ENCODE peak calls at places on chromosomes 7 and 10, in ten cellular contexts. One of them, this sample, is unnamed.
A peak's percentile ranks its signal among the peaks of the same experiment; 100 is the strongest.

GRCh38 chr7:103240806-103241205 is 56.4 kb upstream of the PMPCB start:
- DNase-seq in left ventricle myocardium inferior: no peak
- DNase-seq in heart right ventricle: no peak
- DNase-seq in spleen: no peak
- DNase-seq in K562: no peak
- DNase-seq in endodermal cell: no peak
- DNase-seq in pancreas: peak; percentile 64
- DNase-seq in CD8-positive, alpha-beta T cell: no peak
- DNase-seq in A549: no peak
- DNase-seq in MM.1S: no peak
- DNase-seq in this sample: no peak

GRCh38 chr7:130231792-130232191 is 24.1 kb downstream of the SSMEM1 start:
- DNase-seq in left ventricle myocardium inferior: no peak
- DNase-seq in heart right ventricle: no peak
- DNase-seq in spleen: no peak
- DNase-seq in K562: no peak
- DNase-seq in endodermal cell: no peak
- DNase-seq in pancreas: no peak
- DNase-seq in CD8-positive, alpha-beta T cell: no peak
- DNase-seq in A549: no peak
- DNase-seq in MM.1S: no peak
- DNase-seq in this sample: no peak

GRCh38 chr10:23034790-23035189 is 60.6 kb upstream of the MSRB2 start:
- DNase-seq in left ventricle myocardium inferior: no peak
- DNase-seq in heart right ventricle: no peak
- DNase-seq in spleen: no peak
- DNase-seq in K562: no peak
- DNase-seq in endodermal cell: no peak
- DNase-seq in pancreas: no peak
- DNase-seq in CD8-positive, alpha-beta T cell: no peak
- DNase-seq in A549: no peak
- DNase-seq in MM.1S: no peak
- DNase-seq in this sample: no peak

GRCh38 chr10:80268266-80268665 is 21.2 kb downstream of the MAT1A start:
- DNase-seq in left ventricle myocardium inferior: no peak
- DNase-seq in heart right ventricle: no peak
- DNase-seq in spleen: no peak
- DNase-seq in K562: no peak
- DNase-seq in endodermal cell: no peak
- DNase-seq in pancreas: no peak
- DNase-seq in CD8-positive, alpha-beta T cell: no peak
- DNase-seq in A549: no peak
- DNase-seq in MM.1S: no peak
- DNase-seq in this sample: no peak

GRCh38 chr7:98210513-98211220 is 572 bp upstream of the BHLHA15 start:
- DNase-seq in left ventricle myocardium inferior: no peak
- DNase-seq in heart right ventricle: no peak
- DNase-seq in spleen: peak; percentile 75
- DNase-seq in K562: no peak
- DNase-seq in endodermal cell: peak; percentile 85
- DNase-seq in pancreas: peak; percentile 62
- DNase-seq in CD8-positive, alpha-beta T cell: no peak
- DNase-seq in A549: no peak
- DNase-seq in MM.1S: no peak
- DNase-seq in this sample: peak; percentile 21

GRCh38 chr10:84097787-84098353 is 41.4 kb upstream of the GHITM start:
- DNase-seq in left ventricle myocardium inferior: no peak
- DNase-seq in heart right ventricle: no peak
- DNase-seq in spleen: no peak
- DNase-seq in K562: no peak
- DNase-seq in endodermal cell: no peak
- DNase-seq in pancreas: no peak
- DNase-seq in CD8-positive, alpha-beta T cell: no peak
- DNase-seq in A549: peak; percentile 8
- DNase-seq in MM.1S: peak; percentile 19
- DNase-seq in this sample: no peak

GRCh38 chr7:101164071-101164840 is 1.1 kb downstream of the VGF start:
- DNase-seq in left ventricle myocardium inferior: no peak
- DNase-seq in heart right ventricle: peak; percentile 29
- DNase-seq in spleen: peak; percentile 76
- DNase-seq in K562: no peak
- DNase-seq in endodermal cell: peak; percentile 93
- DNase-seq in pancreas: no peak
- DNase-seq in CD8-positive, alpha-beta T cell: no peak
- DNase-seq in A549: peak; percentile 63
- DNase-seq in MM.1S: no peak
- DNase-seq in this sample: no peak

GRCh38 chr7:45647426-45647825 is 73.3 kb downstream of the ADCY1 start:
- DNase-seq in left ventricle myocardium inferior: no peak
- DNase-seq in heart right ventricle: no peak
- DNase-seq in spleen: no peak
- DNase-seq in K562: no peak
- DNase-seq in endodermal cell: no peak
- DNase-seq in pancreas: no peak
- DNase-seq in CD8-positive, alpha-beta T cell: no peak
- DNase-seq in A549: no peak
- DNase-seq in MM.1S: no peak
- DNase-seq in this sample: no peak

GRCh38 chr7:102991540-102992214 is 78.9 kb downstream of the LRRC17 start:
- DNase-seq in left ventricle myocardium inferior: no peak
- DNase-seq in heart right ventricle: no peak
- DNase-seq in spleen: no peak
- DNase-seq in K562: peak; percentile 85
- DNase-seq in endodermal cell: no peak
- DNase-seq in pancreas: peak; percentile 73
- DNase-seq in CD8-positive, alpha-beta T cell: no peak
- DNase-seq in A549: peak; percentile 92
- DNase-seq in MM.1S: no peak
- DNase-seq in this sample: peak; percentile 6

GRCh38 chr7:87344446-87344845 is 1.0 kb upstream of the CROT start:
- DNase-seq in left ventricle myocardium inferior: no peak
- DNase-seq in heart right ventricle: no peak
- DNase-seq in spleen: no peak
- DNase-seq in K562: no peak
- DNase-seq in endodermal cell: no peak
- DNase-seq in pancreas: no peak
- DNase-seq in CD8-positive, alpha-beta T cell: no peak
- DNase-seq in A549: no peak
- DNase-seq in MM.1S: peak; percentile 24
- DNase-seq in this sample: no peak

GRCh38 chr7:38558786-38559185 is 72.4 kb downstream of the AMPH start:
- DNase-seq in left ventricle myocardium inferior: no peak
- DNase-seq in heart right ventricle: no peak
- DNase-seq in spleen: no peak
- DNase-seq in K562: no peak
- DNase-seq in endodermal cell: no peak
- DNase-seq in pancreas: no peak
- DNase-seq in CD8-positive, alpha-beta T cell: no peak
- DNase-seq in A549: no peak
- DNase-seq in MM.1S: no peak
- DNase-seq in this sample: no peak

GRCh38 chr7:2759736-2760097 is 71.7 kb downstream of the AMZ1 start:
- DNase-seq in left ventricle myocardium inferior: no peak
- DNase-seq in heart right ventricle: no peak
- DNase-seq in spleen: no peak
- DNase-seq in K562: no peak
- DNase-seq in endodermal cell: no peak
- DNase-seq in pancreas: no peak
- DNase-seq in CD8-positive, alpha-beta T cell: no peak
- DNase-seq in A549: no peak
- DNase-seq in MM.1S: no peak
- DNase-seq in this sample: peak; percentile 52
- H3K27ac ChIP-seq in left ventricle myocardium inferior: peak overlapping the region; percentile 96
- H3K27ac ChIP-seq in heart right ventricle: peak overlapping the region; percentile 99
- H3K27ac ChIP-seq in spleen: peak overlapping the region; percentile 57
- H3K27ac ChIP-seq in K562: peak overlapping the region; percentile 26
- H3K27ac ChIP-seq in endodermal cell: peak overlapping the region; percentile 61
- H3K27ac ChIP-seq in pancreas: no peak overlapping the region
- H3K27ac ChIP-seq in CD8-positive, alpha-beta T cell: no peak overlapping the region
- H3K27ac ChIP-seq in A549: peak overlapping the region; percentile 92
- H3K27ac ChIP-seq in MM.1S: no peak overlapping the region
- H3K27ac ChIP-seq in this sample: peak overlapping the region; percentile 53

DNA sequence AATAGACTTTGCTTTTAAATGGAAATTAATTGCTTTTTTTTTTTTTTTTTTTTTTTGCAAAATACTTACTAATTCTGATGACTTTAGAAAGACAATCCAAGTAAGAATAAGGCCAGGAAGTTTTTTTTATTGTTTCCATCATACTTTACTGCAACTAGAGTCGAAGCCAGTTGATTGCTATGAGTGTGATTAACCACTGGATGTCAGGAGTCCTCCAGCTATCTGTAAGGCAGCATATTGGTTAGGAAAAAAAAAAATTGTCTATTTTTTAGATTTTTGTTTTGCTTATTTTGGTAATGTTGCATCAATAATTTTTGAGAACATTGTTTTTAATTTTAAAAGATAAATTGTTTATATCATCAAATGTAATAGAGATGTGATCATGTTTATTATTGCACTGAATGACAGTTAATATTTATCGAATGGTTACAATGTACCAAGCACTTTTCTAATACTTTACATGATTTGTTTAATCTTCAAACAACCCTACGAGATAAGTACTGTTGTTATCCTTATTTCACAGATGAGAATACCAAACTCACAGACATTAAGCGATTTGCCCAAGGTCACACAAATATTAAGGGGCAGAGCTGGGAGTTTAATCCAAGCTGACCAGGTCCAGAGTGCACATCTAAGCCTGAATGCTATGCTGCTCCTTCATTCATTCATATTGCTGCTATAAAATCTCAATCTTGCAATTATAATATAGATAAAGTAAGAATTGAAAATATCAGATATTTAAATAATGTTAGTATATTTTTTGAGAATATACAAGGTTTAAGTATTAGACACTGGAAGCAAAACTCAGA is 19.9 kb upstream of the LMOD2 start:
- DNase-seq in left ventricle myocardium inferior: no peak
- DNase-seq in heart right ventricle: no peak
- DNase-seq in spleen: no peak
- DNase-seq in K562: peak; percentile 40
- DNase-seq in endodermal cell: no peak
- DNase-seq in pancreas: no peak
- DNase-seq in CD8-positive, alpha-beta T cell: no peak
- DNase-seq in A549: peak; percentile 39
- DNase-seq in MM.1S: peak; percentile 21
- DNase-seq in this sample: no peak
- H3K27ac ChIP-seq in left ventricle myocardium inferior: peak overlapping the region; percentile 58
- H3K27ac ChIP-seq in heart right ventricle: peak overlapping the region; percentile 27
- H3K27ac ChIP-seq in spleen: no peak overlapping the region
- H3K27ac ChIP-seq in K562: no peak overlapping the region
- H3K27ac ChIP-seq in endodermal cell: no peak overlapping the region
- H3K27ac ChIP-seq in pancreas: no peak overlapping the region
- H3K27ac ChIP-seq in CD8-positive, alpha-beta T cell: no peak overlapping the region
- H3K27ac ChIP-seq in A549: no peak overlapping the region
- H3K27ac ChIP-seq in MM.1S: no peak overlapping the region
- H3K27ac ChIP-seq in this sample: no peak overlapping the region

GRCh38 chr7:27908534-27909165 is 168.7 kb downstream of the TAX1BP1 start:
- DNase-seq in left ventricle myocardium inferior: no peak
- DNase-seq in heart right ventricle: no peak
- DNase-seq in spleen: no peak
- DNase-seq in K562: no peak
- DNase-seq in endodermal cell: no peak
- DNase-seq in pancreas: no peak
- DNase-seq in CD8-positive, alpha-beta T cell: no peak
- DNase-seq in A549: no peak
- DNase-seq in MM.1S: no peak
- DNase-seq in this sample: no peak

GRCh38 chr7:27914409-27914808 is 174.4 kb downstream of the TAX1BP1 start:
- DNase-seq in left ventricle myocardium inferior: no peak
- DNase-seq in heart right ventricle: no peak
- DNase-seq in spleen: no peak
- DNase-seq in K562: no peak
- DNase-seq in endodermal cell: no peak
- DNase-seq in pancreas: no peak
- DNase-seq in CD8-positive, alpha-beta T cell: no peak
- DNase-seq in A549: no peak
- DNase-seq in MM.1S: no peak
- DNase-seq in this sample: no peak

GRCh38 chr7:27912751-27913150 is 172.8 kb downstream of the TAX1BP1 start:
- DNase-seq in left ventricle myocardium inferior: no peak
- DNase-seq in heart right ventricle: no peak
- DNase-seq in spleen: no peak
- DNase-seq in K562: no peak
- DNase-seq in endodermal cell: no peak
- DNase-seq in pancreas: no peak
- DNase-seq in CD8-positive, alpha-beta T cell: no peak
- DNase-seq in A549: no peak
- DNase-seq in MM.1S: no peak
- DNase-seq in this sample: no peak

GRCh38 chr7:27910341-27910740 is 170.4 kb downstream of the TAX1BP1 start:
- DNase-seq in left ventricle myocardium inferior: no peak
- DNase-seq in heart right ventricle: no peak
- DNase-seq in spleen: no peak
- DNase-seq in K562: no peak
- DNase-seq in endodermal cell: peak; percentile 87
- DNase-seq in pancreas: no peak
- DNase-seq in CD8-positive, alpha-beta T cell: no peak
- DNase-seq in A549: no peak
- DNase-seq in MM.1S: no peak
- DNase-seq in this sample: no peak

GRCh38 chr7:27911920-27912319 is 172.0 kb downstream of the TAX1BP1 start:
- DNase-seq in left ventricle myocardium inferior: no peak
- DNase-seq in heart right ventricle: no peak
- DNase-seq in spleen: no peak
- DNase-seq in K562: no peak
- DNase-seq in endodermal cell: no peak
- DNase-seq in pancreas: no peak
- DNase-seq in CD8-positive, alpha-beta T cell: no peak
- DNase-seq in A549: no peak
- DNase-seq in MM.1S: no peak
- DNase-seq in this sample: no peak
- H3K27ac ChIP-seq in left ventricle myocardium inferior: no peak overlapping the region
- H3K27ac ChIP-seq in heart right ventricle: no peak overlapping the region
- H3K27ac ChIP-seq in spleen: no peak overlapping the region
- H3K27ac ChIP-seq in K562: no peak overlapping the region
- H3K27ac ChIP-seq in endodermal cell: no peak overlapping the region
- H3K27ac ChIP-seq in pancreas: no peak overlapping the region
- H3K27ac ChIP-seq in CD8-positive, alpha-beta T cell: no peak overlapping the region
- H3K27ac ChIP-seq in A549: no peak overlapping the region
- H3K27ac ChIP-seq in MM.1S: no peak overlapping the region
- H3K27ac ChIP-seq in this sample: no peak overlapping the region

DNA sequence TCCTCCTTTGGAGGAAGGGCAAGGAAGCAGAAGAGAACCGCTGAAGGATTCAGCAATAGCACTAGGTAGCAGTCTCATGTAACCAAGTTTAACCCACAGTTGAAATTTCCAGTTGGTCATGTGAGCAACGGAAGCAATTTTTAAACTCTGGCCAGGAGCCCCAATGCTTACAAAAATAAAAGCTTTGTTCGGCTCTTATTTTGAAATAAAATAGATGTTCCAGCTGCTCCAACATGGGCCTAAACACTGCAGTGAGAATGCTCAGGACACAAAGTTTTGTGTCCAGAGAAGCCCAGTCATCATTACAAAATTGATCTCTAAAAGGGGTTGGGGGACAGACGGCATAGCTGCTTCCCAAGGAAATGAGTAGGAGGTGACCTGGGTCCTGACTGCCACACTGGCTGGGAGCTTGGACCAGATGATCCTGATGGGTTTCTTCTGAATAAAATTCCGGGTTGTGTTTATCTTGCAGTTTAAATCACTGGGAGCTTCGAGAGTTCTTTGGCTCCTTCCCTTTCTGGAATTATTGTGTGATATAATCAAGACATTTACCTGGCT is 452 bp upstream of the TMEM140 start:
- DNase-seq in left ventricle myocardium inferior: no peak
- DNase-seq in heart right ventricle: peak; percentile 61
- DNase-seq in spleen: no peak
- DNase-seq in K562: peak; percentile 14
- DNase-seq in endodermal cell: no peak
- DNase-seq in pancreas: peak; percentile 19
- DNase-seq in CD8-positive, alpha-beta T cell: no peak
- DNase-seq in A549: no peak
- DNase-seq in MM.1S: peak; percentile 82
- DNase-seq in this sample: no peak
- H3K27ac ChIP-seq in left ventricle myocardium inferior: peak overlapping the region; percentile 98
- H3K27ac ChIP-seq in heart right ventricle: peak overlapping the region; percentile 96
- H3K27ac ChIP-seq in spleen: peak overlapping the region; percentile 93
- H3K27ac ChIP-seq in K562: peak overlapping the region; percentile 58
- H3K27ac ChIP-seq in endodermal cell: no peak overlapping the region
- H3K27ac ChIP-seq in pancreas: peak overlapping the region; percentile 92
- H3K27ac ChIP-seq in CD8-positive, alpha-beta T cell: peak overlapping the region; percentile 92
- H3K27ac ChIP-seq in A549: peak overlapping the region; percentile 61
- H3K27ac ChIP-seq in MM.1S: peak overlapping the region; percentile 89
- H3K27ac ChIP-seq in this sample: peak overlapping the region; percentile 95

This sample was measured in caudate nucleus.